ENCODE peak calls at places on chromosomes 7 and 10, in eight cellular contexts. One of them, this sample, is unnamed.

GRCh38 chr10:5723692-5724091 is 39.1 kb downstream of the TASOR2 start:
- DNase-seq in HEK293T: no peak
- DNase-seq in ACHN: no peak
- DNase-seq in AG08396: no peak
- DNase-seq in stimulated activated CD8-positive, alpha-beta memory T cell treated with anti-CD3 and anti-CD28 coated beads, Interleukin-4, amount 100 ng/mL, for 1 hour: no peak
- DNase-seq in activated CD4-positive, alpha-beta T cell treated with anti-CD3 and anti-CD28 coated beads for 48 hours: no peak
- DNase-seq in globus pallidus: no peak
- DNase-seq in stimulated activated CD4-positive, alpha-beta T cell treated with anti-CD3 and anti-CD28 coated beads, Interleukin-2, amount 100 ng/mL, for 24 hours: no peak
- DNase-seq in this sample: no peak

GRCh38 chr10:15351099-15351820 is 19.8 kb downstream of the FAM171A1 start:
- DNase-seq in HEK293T: no peak
- DNase-seq in AG08396: no peak
- DNase-seq in stimulated activated CD4-positive, alpha-beta T cell treated with anti-CD3 and anti-CD28 coated beads, Interleukin-2, amount 100 ng/mL, for 24 hours: no peak
- DNase-seq in ACHN: no peak
- DNase-seq in activated CD4-positive, alpha-beta T cell treated with anti-CD3 and anti-CD28 coated beads for 48 hours: no peak
- DNase-seq in globus pallidus: no peak
- DNase-seq in stimulated activated CD8-positive, alpha-beta memory T cell treated with anti-CD3 and anti-CD28 coated beads, Interleukin-4, amount 100 ng/mL, for 1 hour: no peak
- DNase-seq in this sample: peak

GRCh38 chr10:75358835-75359421 is 42.6 kb downstream of the ZNF503 start:
- DNase-seq in activated CD4-positive, alpha-beta T cell treated with anti-CD3 and anti-CD28 coated beads for 48 hours: no peak
- DNase-seq in AG08396: peak
- DNase-seq in HEK293T: peak
- DNase-seq in globus pallidus: no peak
- DNase-seq in stimulated activated CD8-positive, alpha-beta memory T cell treated with anti-CD3 and anti-CD28 coated beads, Interleukin-4, amount 100 ng/mL, for 1 hour: no peak
- DNase-seq in ACHN: peak
- DNase-seq in stimulated activated CD4-positive, alpha-beta T cell treated with anti-CD3 and anti-CD28 coated beads, Interleukin-2, amount 100 ng/mL, for 24 hours: no peak
- DNase-seq in this sample: no peak

GRCh38 chr7:92765725-92766124 is 70.6 kb downstream of the CDK6 start:
- DNase-seq in globus pallidus: no peak
- DNase-seq in AG08396: peak
- DNase-seq in ACHN: peak
- DNase-seq in stimulated activated CD4-positive, alpha-beta T cell treated with anti-CD3 and anti-CD28 coated beads, Interleukin-2, amount 100 ng/mL, for 24 hours: no peak
- DNase-seq in stimulated activated CD8-positive, alpha-beta memory T cell treated with anti-CD3 and anti-CD28 coated beads, Interleukin-4, amount 100 ng/mL, for 1 hour: no peak
- DNase-seq in HEK293T: no peak
- DNase-seq in activated CD4-positive, alpha-beta T cell treated with anti-CD3 and anti-CD28 coated beads for 48 hours: no peak
- DNase-seq in this sample: no peak

GRCh38 chr7:90816511-90817142 is 220.5 kb downstream of the CDK14 start:
- DNase-seq in globus pallidus: no peak
- DNase-seq in HEK293T: peak
- DNase-seq in AG08396: peak
- DNase-seq in stimulated activated CD4-positive, alpha-beta T cell treated with anti-CD3 and anti-CD28 coated beads, Interleukin-2, amount 100 ng/mL, for 24 hours: no peak
- DNase-seq in ACHN: peak
- DNase-seq in stimulated activated CD8-positive, alpha-beta memory T cell treated with anti-CD3 and anti-CD28 coated beads, Interleukin-4, amount 100 ng/mL, for 1 hour: no peak
- DNase-seq in activated CD4-positive, alpha-beta T cell treated with anti-CD3 and anti-CD28 coated beads for 48 hours: no peak
- DNase-seq in this sample: peak

GRCh38 chr10:12299222-12299973 is 49.9 kb upstream of the CAMK1D start:
- DNase-seq in HEK293T: no peak
- DNase-seq in AG08396: no peak
- DNase-seq in globus pallidus: peak
- DNase-seq in stimulated activated CD8-positive, alpha-beta memory T cell treated with anti-CD3 and anti-CD28 coated beads, Interleukin-4, amount 100 ng/mL, for 1 hour: no peak
- DNase-seq in stimulated activated CD4-positive, alpha-beta T cell treated with anti-CD3 and anti-CD28 coated beads, Interleukin-2, amount 100 ng/mL, for 24 hours: no peak
- DNase-seq in ACHN: no peak
- DNase-seq in activated CD4-positive, alpha-beta T cell treated with anti-CD3 and anti-CD28 coated beads for 48 hours: no peak
- DNase-seq in this sample: peak

GRCh38 chr10:51141015-51141414 is 66.7 kb downstream of the PRKG1 start:
- DNase-seq in stimulated activated CD4-positive, alpha-beta T cell treated with anti-CD3 and anti-CD28 coated beads, Interleukin-2, amount 100 ng/mL, for 24 hours: no peak
- DNase-seq in activated CD4-positive, alpha-beta T cell treated with anti-CD3 and anti-CD28 coated beads for 48 hours: no peak
- DNase-seq in HEK293T: no peak
- DNase-seq in globus pallidus: no peak
- DNase-seq in AG08396: no peak
- DNase-seq in stimulated activated CD8-positive, alpha-beta memory T cell treated with anti-CD3 and anti-CD28 coated beads, Interleukin-4, amount 100 ng/mL, for 1 hour: no peak
- DNase-seq in ACHN: no peak
- DNase-seq in this sample: no peak

GRCh38 chr7:3198316-3198715 is 102.7 kb upstream of the SDK1 start:
- DNase-seq in ACHN: no peak
- DNase-seq in activated CD4-positive, alpha-beta T cell treated with anti-CD3 and anti-CD28 coated beads for 48 hours: no peak
- DNase-seq in HEK293T: no peak
- DNase-seq in AG08396: no peak
- DNase-seq in stimulated activated CD4-positive, alpha-beta T cell treated with anti-CD3 and anti-CD28 coated beads, Interleukin-2, amount 100 ng/mL, for 24 hours: no peak
- DNase-seq in stimulated activated CD8-positive, alpha-beta memory T cell treated with anti-CD3 and anti-CD28 coated beads, Interleukin-4, amount 100 ng/mL, for 1 hour: no peak
- DNase-seq in globus pallidus: no peak
- DNase-seq in this sample: no peak

GRCh38 chr10:2897619-2898508 is 169.5 kb upstream of the PFKP start:
- DNase-seq in globus pallidus: no peak
- DNase-seq in HEK293T: no peak
- DNase-seq in activated CD4-positive, alpha-beta T cell treated with anti-CD3 and anti-CD28 coated beads for 48 hours: peak
- DNase-seq in stimulated activated CD4-positive, alpha-beta T cell treated with anti-CD3 and anti-CD28 coated beads, Interleukin-2, amount 100 ng/mL, for 24 hours: no peak
- DNase-seq in stimulated activated CD8-positive, alpha-beta memory T cell treated with anti-CD3 and anti-CD28 coated beads, Interleukin-4, amount 100 ng/mL, for 1 hour: no peak
- DNase-seq in AG08396: no peak
- DNase-seq in ACHN: no peak
- DNase-seq in this sample: no peak

This sample was measured in putamen.